ENCODE peak calls at places on chromosomes 6 and 20, in six cellular contexts. One of them, this sample, is unnamed.

GRCh38 chr20:57439432-57439831 is 48.2 kb downstream of the RBM38 start:
- DNase-seq in PC-9: peak
- DNase-seq in mesenchymal stem cell: no peak
- DNase-seq in neural progenitor cell: no peak
- DNase-seq in GM23248: peak
- DNase-seq in GM23338: no peak
- DNase-seq in this sample: no peak

GRCh38 chr6:15066433-15067337 is 179.2 kb upstream of the JARID2 start:
- DNase-seq in PC-9: no peak
- DNase-seq in mesenchymal stem cell: peak
- DNase-seq in neural progenitor cell: no peak
- DNase-seq in GM23248: peak
- DNase-seq in GM23338: no peak
- DNase-seq in this sample: no peak

GRCh38 chr20:59149678-59150504 is 13.7 kb upstream of the ZNF831 start:
- DNase-seq in PC-9: no peak
- DNase-seq in mesenchymal stem cell: no peak
- DNase-seq in neural progenitor cell: no peak
- DNase-seq in GM23248: no peak
- DNase-seq in GM23338: no peak
- DNase-seq in this sample: peak

GRCh38 chr6:815348-815738 is 122.4 kb upstream of the EXOC2 start:
- DNase-seq in PC-9: no peak
- DNase-seq in mesenchymal stem cell: no peak
- DNase-seq in neural progenitor cell: peak
- DNase-seq in GM23248: no peak
- DNase-seq in GM23338: no peak
- DNase-seq in this sample: no peak

GRCh38 chr6:158050955-158051354 is 69.3 kb downstream of the SYNJ2 start:
- DNase-seq in PC-9: no peak
- DNase-seq in mesenchymal stem cell: peak
- DNase-seq in neural progenitor cell: no peak
- DNase-seq in GM23248: peak
- DNase-seq in GM23338: no peak
- DNase-seq in this sample: no peak

GRCh38 chr20:39886650-39887190 is 802.3 kb downstream of the MAFB start:
- DNase-seq in PC-9: no peak
- DNase-seq in mesenchymal stem cell: no peak
- DNase-seq in neural progenitor cell: no peak
- DNase-seq in GM23248: peak
- DNase-seq in GM23338: no peak
- DNase-seq in this sample: no peak

GRCh38 chr6:154969796-154970195 is 25.3 kb upstream of the TIAM2 start:
- DNase-seq in PC-9: no peak
- DNase-seq in mesenchymal stem cell: peak
- DNase-seq in neural progenitor cell: no peak
- DNase-seq in GM23248: no peak
- DNase-seq in GM23338: no peak
- DNase-seq in this sample: no peak

GRCh38 chr6:4055420-4056041 is 23.4 kb downstream of the FAM217A start:
- DNase-seq in PC-9: peak
- DNase-seq in mesenchymal stem cell: peak
- DNase-seq in neural progenitor cell: no peak
- DNase-seq in GM23248: peak
- DNase-seq in GM23338: no peak
- DNase-seq in this sample: peak

GRCh38 chr6:124962617-124963415 is 579 bp downstream of the RNF217 start:
- DNase-seq in PC-9: no peak
- DNase-seq in mesenchymal stem cell: peak
- DNase-seq in neural progenitor cell: peak
- DNase-seq in GM23248: peak
- DNase-seq in GM23338: peak
- DNase-seq in this sample: no peak

GRCh38 chr6:152745509-152746171 is 5.0 kb upstream of the VIP start:
- DNase-seq in PC-9: no peak
- DNase-seq in mesenchymal stem cell: no peak
- DNase-seq in neural progenitor cell: no peak
- DNase-seq in GM23248: no peak
- DNase-seq in GM23338: no peak
- DNase-seq in this sample: no peak

GRCh38 chr6:17628873-17629272 is 28.8 kb downstream of the FAM8A1 start:
- DNase-seq in PC-9: no peak
- DNase-seq in mesenchymal stem cell: no peak
- DNase-seq in neural progenitor cell: no peak
- DNase-seq in GM23248: no peak
- DNase-seq in GM23338: no peak
- DNase-seq in this sample: peak

GRCh38 chr6:88177961-88178464 is 11.9 kb upstream of the CNR1 start:
- DNase-seq in PC-9: no peak
- DNase-seq in mesenchymal stem cell: no peak
- DNase-seq in neural progenitor cell: no peak
- DNase-seq in GM23248: peak
- DNase-seq in GM23338: no peak
- DNase-seq in this sample: peak

GRCh38 chr6:130975325-130975724 is 87.7 kb downstream of the EPB41L2 start:
- DNase-seq in PC-9: no peak
- DNase-seq in mesenchymal stem cell: no peak
- DNase-seq in neural progenitor cell: no peak
- DNase-seq in GM23248: peak
- DNase-seq in GM23338: no peak
- DNase-seq in this sample: no peak

GRCh38 chr6:116268589-116269293 is 11.0 kb downstream of the TSPYL1 start:
- DNase-seq in PC-9: peak
- DNase-seq in mesenchymal stem cell: peak
- DNase-seq in neural progenitor cell: peak
- DNase-seq in GM23248: peak
- DNase-seq in GM23338: peak
- DNase-seq in this sample: peak

GRCh38 chr6:13624871-13625288 is 9.7 kb downstream of the NOL7 start:
- DNase-seq in PC-9: no peak
- DNase-seq in mesenchymal stem cell: peak
- DNase-seq in neural progenitor cell: peak
- DNase-seq in GM23248: peak
- DNase-seq in GM23338: peak
- DNase-seq in this sample: peak

GRCh38 chr20:16672299-16672698 is 57.5 kb upstream of the SNRPB2 start:
- DNase-seq in PC-9: no peak
- DNase-seq in mesenchymal stem cell: no peak
- DNase-seq in neural progenitor cell: no peak
- DNase-seq in GM23248: no peak
- DNase-seq in GM23338: no peak
- DNase-seq in this sample: no peak

GRCh38 chr6:90393232-90393884 is 96.7 kb upstream of the BACH2 start:
- DNase-seq in PC-9: no peak
- DNase-seq in mesenchymal stem cell: peak
- DNase-seq in neural progenitor cell: peak
- DNase-seq in GM23248: peak
- DNase-seq in GM23338: peak
- DNase-seq in this sample: peak

GRCh38 chr6:105459884-105460283 is 57.0 kb upstream of the PREP start:
- DNase-seq in PC-9: peak
- DNase-seq in mesenchymal stem cell: no peak
- DNase-seq in neural progenitor cell: no peak
- DNase-seq in GM23248: peak
- DNase-seq in GM23338: no peak
- DNase-seq in this sample: no peak

GRCh38 chr6:97850458-97851218 is 567.6 kb upstream of the MMS22L start:
- DNase-seq in PC-9: no peak
- DNase-seq in mesenchymal stem cell: no peak
- DNase-seq in neural progenitor cell: peak
- DNase-seq in GM23248: peak
- DNase-seq in GM23338: peak
- DNase-seq in this sample: no peak

GRCh38 chr6:159762681-159763293 is 942 bp downstream of the ACAT2 start:
- DNase-seq in PC-9: no peak
- DNase-seq in mesenchymal stem cell: peak
- DNase-seq in neural progenitor cell: peak
- DNase-seq in GM23248: peak
- DNase-seq in GM23338: peak
- DNase-seq in this sample: peak

GRCh38 chr6:159761873-159762680 is at the start of gene ACAT2:
- DNase-seq in PC-9: peak
- DNase-seq in mesenchymal stem cell: peak
- DNase-seq in neural progenitor cell: peak
- DNase-seq in GM23248: peak
- DNase-seq in GM23338: peak
- DNase-seq in this sample: peak

GRCh38 chr6:159759645-159760044 is 2.2 kb upstream of the ACAT2 start:
- DNase-seq in PC-9: no peak
- DNase-seq in mesenchymal stem cell: no peak
- DNase-seq in neural progenitor cell: no peak
- DNase-seq in GM23248: peak
- DNase-seq in GM23338: no peak
- DNase-seq in this sample: peak

GRCh38 chr6:159761135-159761872 is 541 bp upstream of the ACAT2 start:
- DNase-seq in PC-9: no peak
- DNase-seq in mesenchymal stem cell: peak
- DNase-seq in neural progenitor cell: peak
- DNase-seq in GM23248: peak
- DNase-seq in GM23338: peak
- DNase-seq in this sample: peak

GRCh38 chr6:159760602-159761057 is 1.2 kb upstream of the ACAT2 start:
- DNase-seq in PC-9: peak
- DNase-seq in mesenchymal stem cell: peak
- DNase-seq in neural progenitor cell: peak
- DNase-seq in GM23248: peak
- DNase-seq in GM23338: peak
- DNase-seq in this sample: no peak
- H2AFZ ChIP-seq in PC-9: peak
- H2AFZ ChIP-seq in mesenchymal stem cell: no peak
- H2AFZ ChIP-seq in neural progenitor cell: no peak
- H2AFZ ChIP-seq in GM23248: no peak
- H2AFZ ChIP-seq in GM23338: no peak
- H2AFZ ChIP-seq in this sample: no peak

DNA sequence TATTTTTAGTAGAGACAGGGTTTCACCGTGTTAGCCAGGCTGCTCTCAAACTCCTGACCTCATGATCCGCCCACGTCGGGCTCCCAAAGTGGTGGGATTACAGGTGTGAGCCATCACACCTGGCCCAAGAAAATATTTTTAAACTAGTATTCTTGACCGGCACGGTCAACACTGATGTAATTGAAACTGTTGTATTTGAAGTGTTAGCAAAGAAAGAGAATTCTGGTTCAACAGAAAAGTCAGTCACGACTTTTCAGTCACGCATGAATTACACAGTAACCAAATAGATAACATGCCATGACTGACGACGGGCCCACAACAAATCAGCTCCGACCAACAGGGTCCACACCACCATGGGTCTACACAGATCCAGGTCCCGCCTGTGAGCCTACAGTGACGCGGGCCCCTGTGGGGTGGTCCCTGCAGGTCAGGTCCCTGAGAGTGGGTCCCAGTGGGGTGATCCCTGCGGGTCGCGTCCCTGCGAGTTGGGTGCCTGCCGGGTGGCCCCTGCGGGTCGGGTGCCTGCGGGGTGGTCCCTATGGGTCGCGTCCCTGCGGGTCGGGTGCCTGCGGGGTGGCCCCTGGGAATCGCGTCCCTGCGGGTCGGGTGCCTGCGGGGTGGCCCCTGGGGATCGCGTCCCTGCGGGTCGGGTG is 1.0 kb downstream of the GMEB2 start:
- DNase-seq in PC-9: no peak
- DNase-seq in mesenchymal stem cell: peak
- DNase-seq in neural progenitor cell: peak
- DNase-seq in GM23248: peak
- DNase-seq in GM23338: peak
- DNase-seq in this sample: peak
- H2AFZ ChIP-seq in PC-9: no peak
- H2AFZ ChIP-seq in mesenchymal stem cell: peak
- H2AFZ ChIP-seq in neural progenitor cell: no peak
- H2AFZ ChIP-seq in GM23248: peak
- H2AFZ ChIP-seq in GM23338: no peak
- H2AFZ ChIP-seq in this sample: peak

GRCh38 chr6:26306248-26306647 is 58.8 kb upstream of the BTN3A2 start:
- DNase-seq in PC-9: peak
- DNase-seq in mesenchymal stem cell: no peak
- DNase-seq in neural progenitor cell: no peak
- DNase-seq in GM23248: no peak
- DNase-seq in GM23338: no peak
- DNase-seq in this sample: no peak

GRCh38 chr6:26302941-26303559 is 61.9 kb upstream of the BTN3A2 start:
- DNase-seq in PC-9: peak
- DNase-seq in mesenchymal stem cell: no peak
- DNase-seq in neural progenitor cell: no peak
- DNase-seq in GM23248: no peak
- DNase-seq in GM23338: no peak
- DNase-seq in this sample: no peak

GRCh38 chr6:26301638-26302037 is 63.4 kb upstream of the BTN3A2 start:
- DNase-seq in PC-9: no peak
- DNase-seq in mesenchymal stem cell: no peak
- DNase-seq in neural progenitor cell: no peak
- DNase-seq in GM23248: no peak
- DNase-seq in GM23338: no peak
- DNase-seq in this sample: no peak

GRCh38 chr6:26305097-26305841 is 59.7 kb upstream of the BTN3A2 start:
- DNase-seq in PC-9: peak
- DNase-seq in mesenchymal stem cell: peak
- DNase-seq in neural progenitor cell: peak
- DNase-seq in GM23248: peak
- DNase-seq in GM23338: peak
- DNase-seq in this sample: peak

DNA sequence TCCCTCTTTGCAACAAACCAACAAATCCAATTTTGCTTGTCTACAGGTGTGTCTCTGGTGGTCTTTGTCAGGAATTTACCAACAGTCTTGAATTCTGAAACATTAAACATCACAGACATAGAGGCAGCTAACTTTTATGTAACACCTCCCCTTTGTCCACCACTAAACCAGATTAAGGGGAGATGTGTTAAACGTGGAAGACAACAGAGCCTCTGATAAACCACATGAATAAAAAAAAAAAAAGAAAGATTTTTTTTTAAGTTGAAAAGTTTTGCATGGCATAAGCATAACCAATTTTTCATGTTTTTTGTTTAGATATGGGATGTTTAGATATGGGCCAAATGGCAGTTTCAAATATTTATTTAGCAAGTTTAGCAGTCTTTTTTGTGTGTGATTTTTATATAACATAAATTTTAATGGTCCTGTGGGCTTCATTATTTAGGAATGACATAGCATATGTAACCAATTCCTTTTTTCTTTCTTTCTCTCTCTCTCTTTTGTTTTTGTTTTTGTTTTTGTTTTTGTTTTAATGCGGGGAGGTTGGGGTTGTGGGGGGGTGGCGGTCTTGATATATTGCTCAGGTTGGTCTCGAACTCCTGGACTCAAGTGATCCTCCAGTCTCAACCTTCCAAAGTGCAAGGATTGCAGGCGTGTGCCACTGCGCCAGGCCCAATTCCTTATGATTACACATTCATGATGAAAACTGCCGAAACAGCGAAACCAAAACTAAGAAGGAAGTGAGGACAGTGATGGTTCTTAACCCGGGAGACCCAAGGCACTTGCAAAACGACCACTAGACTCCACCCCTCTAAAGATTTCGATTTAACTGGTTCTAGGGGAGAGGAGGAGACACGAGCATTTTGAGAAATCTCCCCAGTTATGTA is 60.5 kb upstream of the BTN3A2 start:
- DNase-seq in PC-9: peak
- DNase-seq in mesenchymal stem cell: peak
- DNase-seq in neural progenitor cell: peak
- DNase-seq in GM23248: peak
- DNase-seq in GM23338: peak
- DNase-seq in this sample: peak
- H2AFZ ChIP-seq in PC-9: peak
- H2AFZ ChIP-seq in mesenchymal stem cell: peak
- H2AFZ ChIP-seq in neural progenitor cell: peak
- H2AFZ ChIP-seq in GM23248: peak
- H2AFZ ChIP-seq in GM23338: peak
- H2AFZ ChIP-seq in this sample: peak

GRCh38 chr6:27224729-27225128 is 22.8 kb upstream of the PRSS16 start:
- DNase-seq in PC-9: no peak
- DNase-seq in mesenchymal stem cell: no peak
- DNase-seq in neural progenitor cell: no peak
- DNase-seq in GM23248: no peak
- DNase-seq in GM23338: no peak
- DNase-seq in this sample: no peak
- H2AFZ ChIP-seq in PC-9: no peak
- H2AFZ ChIP-seq in mesenchymal stem cell: no peak
- H2AFZ ChIP-seq in neural progenitor cell: no peak
- H2AFZ ChIP-seq in GM23248: no peak
- H2AFZ ChIP-seq in GM23338: peak
- H2AFZ ChIP-seq in this sample: no peak